ENCODE peak calls at places on chromosomes 7 and 10, in five cellular contexts. One of them, this sample, is unnamed.

GRCh38 chr10:35533565-35533964 is 71.6 kb upstream of the GJD4 start:
- DNase-seq in iris pigment epithelial cell: peak; percentile 23
- DNase-seq in fibroblast of the conjunctiva: no peak
- DNase-seq in HCEC 1CT: no peak
- DNase-seq in LoVo: no peak
- DNase-seq in this sample: peak; percentile 62

GRCh38 chr10:76632158-76633051 is 1005.2 kb downstream of the KCNMA1 start:
- DNase-seq in iris pigment epithelial cell: no peak
- DNase-seq in fibroblast of the conjunctiva: no peak
- DNase-seq in HCEC 1CT: peak; percentile 3
- DNase-seq in LoVo: no peak
- DNase-seq in this sample: peak; percentile 5

GRCh38 chr7:97107192-97107800 is 10.2 kb upstream of the SDHAF3 start:
- DNase-seq in iris pigment epithelial cell: no peak
- DNase-seq in fibroblast of the conjunctiva: no peak
- DNase-seq in HCEC 1CT: peak; percentile 32
- DNase-seq in LoVo: no peak
- DNase-seq in this sample: peak; percentile 45

GRCh38 chr7:143987513-143987912 is 12.6 kb upstream of the OR6B1 start:
- DNase-seq in iris pigment epithelial cell: no peak
- DNase-seq in fibroblast of the conjunctiva: no peak
- DNase-seq in HCEC 1CT: no peak
- DNase-seq in LoVo: no peak
- DNase-seq in this sample: no peak

GRCh38 chr10:71150811-71151210 is 61.6 kb upstream of the UNC5B start:
- DNase-seq in iris pigment epithelial cell: no peak
- DNase-seq in fibroblast of the conjunctiva: no peak
- DNase-seq in HCEC 1CT: no peak
- DNase-seq in LoVo: no peak
- DNase-seq in this sample: no peak

GRCh38 chr7:112411186-112411795 is 39.0 kb upstream of the IFRD1 start:
- DNase-seq in iris pigment epithelial cell: peak; percentile 60
- DNase-seq in fibroblast of the conjunctiva: peak; percentile 54
- DNase-seq in HCEC 1CT: peak; percentile 53
- DNase-seq in LoVo: no peak
- DNase-seq in this sample: peak; percentile 72

GRCh38 chr7:114502454-114503254 is 88.0 kb downstream of the FOXP2 start:
- DNase-seq in iris pigment epithelial cell: peak; percentile 47
- DNase-seq in fibroblast of the conjunctiva: peak; percentile 38
- DNase-seq in HCEC 1CT: peak; percentile 42
- DNase-seq in LoVo: peak; percentile 15
- DNase-seq in this sample: no peak

GRCh38 chr10:13087986-13088618 is 11.9 kb upstream of the OPTN start:
- DNase-seq in iris pigment epithelial cell: peak; percentile 80
- DNase-seq in fibroblast of the conjunctiva: peak; percentile 29
- DNase-seq in HCEC 1CT: peak; percentile 86
- DNase-seq in LoVo: peak; percentile 33
- DNase-seq in this sample: peak; percentile 89

GRCh38 chr7:126606331-126606730 is 646.4 kb downstream of the GRM8 start:
- DNase-seq in iris pigment epithelial cell: no peak
- DNase-seq in fibroblast of the conjunctiva: no peak
- DNase-seq in HCEC 1CT: no peak
- DNase-seq in LoVo: no peak
- DNase-seq in this sample: no peak

This sample was measured in cardiac fibroblast.